ENCODE peak calls at places on chromosomes 5 and 9, in seven cellular contexts. H is tibial nerve, P is prostate gland, S is Peyer's patch, B is testis, K is gastrocnemius medialis, D is heart left ventricle. M is an unnamed sample.

GRCh38 chr5:54470191-54470590 is 14.7 kb downstream of the HSPB3 start:
- DNase-seq in K (no peak), B (no peak), S (no peak), H (no peak), P (no peak), D (no peak), M (no peak)

GRCh38 chr9:14209399-14209990 is 104.4 kb downstream of the NFIB start:
- DNase-seq in S (no peak), P (no peak), K (no peak), B (no peak), D (no peak), H (no peak), M (no peak)

GRCh38 chr9:21883642-21884041 is 81.2 kb downstream of the MTAP start:
- DNase-seq in S (no peak), P (no peak), K (no peak), H (no peak), B (no peak), D (no peak), M (no peak)

GRCh38 chr5:167579701-167580045 is 711.8 kb upstream of the WWC1 start:
- DNase-seq in B (no peak), K (no peak), P (no peak), S (no peak), H (no peak), D (no peak), M (no peak)

GRCh38 chr5:179044765-179045164 is 15.4 kb upstream of the ZNF354C start:
- DNase-seq in S (no peak), K (no peak), P (no peak), B (no peak), D (no peak), H (no peak), M (no peak)

GRCh38 chr5:71865202-71865601 is 146.1 kb downstream of the CARTPT start:
- DNase-seq in B (no peak), P (no peak), S (no peak), D (no peak), K (no peak), H (no peak), M (no peak)

GRCh38 chr9:89489548-89490527 is 8.1 kb downstream of the SEMA4D start:
- DNase-seq in P (no peak), D (no peak), K (no peak), H (no peak), S (no peak), B (no peak), M (no peak)

GRCh38 chr5:395921-396714 is 46.9 kb upstream of the EXOC3 start:
- DNase-seq in H (no peak), P (peak; percentile 2), B (no peak), S (no peak), D (peak; percentile 57), K (no peak), M (peak; percentile 67)

GRCh38 chr9:115213777-115214428 is 95.9 kb upstream of the TNC start:
- DNase-seq in B (no peak), D (no peak), P (no peak), S (no peak), H (peak; percentile 48), K (no peak), M (no peak)

GRCh38 chr5:180802325-180803180 is at the start of gene MGAT1:
- DNase-seq in S (peak; percentile 91), P (peak; percentile 86), H (peak; percentile 90), D (peak; percentile 94), B (peak; percentile 89), K (peak; percentile 81), M (peak; percentile 97)

DNA sequence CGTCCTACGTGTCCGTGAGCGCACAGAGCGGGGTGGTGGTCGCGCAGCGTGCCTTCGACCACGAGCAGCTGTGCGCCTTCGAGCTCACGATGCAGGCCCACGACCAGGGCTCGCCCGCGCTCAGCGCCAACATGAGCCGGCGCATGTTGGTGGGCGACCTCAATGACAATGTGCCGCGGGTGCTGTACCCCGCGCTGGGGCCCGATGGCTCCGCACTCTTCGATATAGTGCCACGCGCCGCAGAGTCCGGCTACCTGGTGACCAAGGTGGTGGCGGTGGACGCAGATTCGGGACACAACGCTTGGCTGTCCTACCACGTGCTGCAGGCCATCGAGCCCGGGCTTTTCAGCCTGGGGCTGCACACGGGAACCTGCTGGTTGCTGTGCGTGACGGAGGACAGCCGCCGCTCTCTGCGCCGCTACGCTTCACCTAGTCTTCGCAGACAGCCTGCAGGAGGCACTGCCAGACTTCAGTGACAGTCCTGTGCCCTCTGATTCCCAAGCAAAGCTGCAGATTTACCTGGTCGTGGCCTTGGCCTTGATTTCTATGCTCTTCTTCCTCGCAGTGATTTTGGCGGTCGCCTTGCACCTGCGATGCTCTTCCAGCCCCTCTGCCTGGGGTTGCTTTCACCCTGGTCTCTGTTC is 2.4 kb upstream of the PCDHGA12 start:
- DNase-seq in H (no peak), S (no peak), B (no peak), P (no peak), D (peak; percentile 53), K (no peak), M (no peak)
- H3K27ac ChIP-seq in H (no peak overlapping the region), S (no peak overlapping the region), B (no peak overlapping the region), P (no peak overlapping the region), D (no peak overlapping the region), K (no peak overlapping the region), M (no peak overlapping the region)

GRCh38 chr9:12818431-12819000 is 43.7 kb downstream of the LURAP1L start:
- DNase-seq in P (no peak), D (no peak), K (no peak), S (peak; percentile 67), B (no peak), H (no peak), M (no peak)
- TF ChIP-seq CTCF in P (no peak), D (no peak), K (no peak), S (peak; percentile 65), B (no peak), H (no peak), M (no peak)

DNA sequence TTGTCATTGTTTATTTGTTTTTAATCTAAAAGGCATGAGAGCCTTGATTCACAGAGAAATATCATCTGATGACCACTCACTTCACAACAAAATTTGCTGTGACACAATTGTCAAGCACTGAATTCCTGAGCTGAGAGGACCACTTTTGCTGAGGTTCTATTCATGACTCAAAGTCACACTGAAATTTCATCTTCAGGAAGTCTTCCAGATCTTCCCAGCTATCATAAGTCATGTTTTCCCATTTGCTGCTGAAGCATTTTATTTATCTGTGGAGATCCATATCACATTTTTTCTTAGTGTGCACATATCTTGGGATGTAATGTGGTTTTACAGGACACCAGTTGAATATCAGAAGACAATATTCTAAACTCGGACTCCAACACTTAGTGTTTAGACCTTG is 255.1 kb upstream of the TRIM32 start:
- DNase-seq in B (no peak), K (no peak), H (no peak), P (no peak), D (no peak), S (no peak), M (no peak)
- TF ChIP-seq POLR2A in B (no peak), K (no peak), H (no peak), P (no peak), D (no peak), S (no peak), M (no peak)

GRCh38 chr5:1413611-1414241 is 31.5 kb downstream of the SLC6A3 start:
- DNase-seq in S (no peak), B (no peak), H (no peak), D (peak; percentile 34), P (no peak), K (no peak), M (peak; percentile 67)
- H3K27ac ChIP-seq in S (no peak overlapping the region), B (no peak overlapping the region), H (no peak overlapping the region), D (no peak overlapping the region), P (no peak overlapping the region), K (no peak overlapping the region), M (no peak overlapping the region)

GRCh38 chr5:27652505-27652904 is 614.1 kb upstream of the CDH9 start:
- DNase-seq in H (no peak), K (no peak), B (peak; percentile 29), D (no peak), P (no peak), S (no peak), M (no peak)
- TF ChIP-seq CTCF in H (no peak), K (no peak), B (no peak), D (no peak), P (no peak), S (no peak), M (no peak)

GRCh38 chr9:35730486-35730854 is 1.5 kb downstream of the TLN1 start:
- DNase-seq in H (no peak), D (no peak), P (no peak), S (no peak), K (no peak), B (no peak), M (no peak)

GRCh38 chr9:35732185-35733108 is at the start of the genes CREB3 and TLN1:
- DNase-seq in P (peak; percentile 98), K (peak; percentile 97), S (peak; percentile 99), H (peak; percentile 94), D (peak; percentile 99), B (peak; percentile 98), M (peak; percentile 100)

GRCh38 chr9:35733109-35733541 is 659 bp downstream of the CREB3 start:
- DNase-seq in H (no peak), D (no peak), P (peak; percentile 15), K (no peak), B (peak; percentile 25), S (no peak), M (no peak)

GRCh38 chr9:35729700-35730485 is 2.1 kb downstream of the TLN1 start:
- DNase-seq in H (peak; percentile 42), S (peak; percentile 70), P (no peak), B (peak; percentile 28), K (peak; percentile 19), D (peak; percentile 83), M (peak; percentile 92)

GRCh38 chr9:35731415-35732184 is 395 bp downstream of the TLN1 start:
- DNase-seq in D (no peak), B (no peak), S (no peak), P (no peak), K (no peak), H (peak; percentile 31), M (no peak)
- TF ChIP-seq POLR2A in D (no peak), B (no peak), S (no peak), P (no peak), K (no peak), H (no peak), M (no peak)

GRCh38 chr5:139419226-139419625 is 15.3 kb upstream of the SPATA24 start:
- DNase-seq in H (no peak), D (no peak), B (no peak), S (peak; percentile 40), K (no peak), P (no peak), M (no peak)

GRCh38 chr5:139416651-139417050 is 12.8 kb upstream of the SPATA24 start:
- DNase-seq in B (no peak), P (no peak), K (peak; percentile 53), S (peak; percentile 74), H (no peak), D (no peak), M (no peak)

GRCh38 chr5:139417214-139417613 is 13.3 kb upstream of the SPATA24 start:
- DNase-seq in K (peak; percentile 64), B (no peak), S (no peak), D (no peak), H (no peak), P (no peak), M (no peak)

GRCh38 chr5:139419793-139420192 is 15.9 kb upstream of the SPATA24 start:
- DNase-seq in K (no peak), B (no peak), P (no peak), D (no peak), H (no peak), S (peak; percentile 46), M (no peak)

GRCh38 chr5:139418804-139419203 is 14.9 kb upstream of the SPATA24 start:
- DNase-seq in S (no peak), P (no peak), D (no peak), K (no peak), B (no peak), H (no peak), M (no peak)
- H3K27ac ChIP-seq in S (no peak overlapping the region), P (no peak overlapping the region), D (peak overlapping the region; percentile 96), K (peak overlapping the region; percentile 88), B (no peak overlapping the region), H (no peak overlapping the region), M (no peak overlapping the region)

GRCh38 chr5:173187054-173187743 is 42.9 kb downstream of the BNIP1 start:
- DNase-seq in D (no peak), K (no peak), H (no peak), P (no peak), S (no peak), B (no peak), M (no peak)
- TF ChIP-seq CTCF in D (no peak), K (no peak), H (no peak), P (no peak), S (no peak), B (no peak), M (no peak)